ENCODE peak calls at places on chromosomes 2 and 18, in five cellular contexts. I is heart left ventricle, P is astrocyte of the spinal cord, O is COLO829, R is activated T-cell treated with anti-CD3 and anti-CD28 coated beads for 24 hours. V is an unnamed sample.

GRCh38 chr2:38551171-38551570 is 51.6 kb downstream of the HNRNPLL start:
- DNase-seq in I (no peak), P (no peak), O (no peak), R (no peak), V (no peak)

GRCh38 chr2:107687087-107687486 is 139.6 kb upstream of the RGPD4 start:
- DNase-seq in I (no peak), P (no peak), O (no peak), R (no peak), V (no peak)

GRCh38 chr18:79900610-79901570 is 50.6 kb downstream of the SLC66A2 start:
- DNase-seq in I (no peak), P (no peak), O (no peak), R (no peak), V (no peak)

GRCh38 chr2:59236723-59237122 is 995.6 kb upstream of the FANCL start:
- DNase-seq in I (no peak), P (no peak), O (no peak), R (no peak), V (no peak)

GRCh38 chr2:142033393-142033792 is 97.4 kb downstream of the LRP1B start:
- DNase-seq in I (no peak), P (peak; percentile 55), O (no peak), R (no peak), V (no peak)

GRCh38 chr2:44929680-44930273 is 11.7 kb upstream of the SIX3 start:
- DNase-seq in I (no peak), P (no peak), O (no peak), R (no peak), V (no peak)

GRCh38 chr2:65231121-65231520 is 3.5 kb downstream of the ACTR2 start:
- DNase-seq in I (no peak), P (peak; percentile 55), O (no peak), R (no peak), V (no peak)

GRCh38 chr2:133504566-133505505 is 63.4 kb downstream of the NCKAP5 start:
- DNase-seq in I (peak; percentile 46), P (peak; percentile 61), O (no peak), R (no peak), V (no peak)

GRCh38 chr2:77552956-77553355 is 30.8 kb upstream of the LRRTM4 start:
- DNase-seq in I (no peak), P (peak; percentile 4), O (no peak), R (no peak), V (no peak)

GRCh38 chr2:47510745-47511144 is 107.8 kb downstream of the MSH2 start:
- DNase-seq in I (no peak), P (no peak), O (no peak), R (no peak), V (no peak)

GRCh38 chr2:162106146-162106551 is 32.1 kb upstream of the DPP4 start:
- DNase-seq in I (no peak), P (no peak), O (peak; percentile 44), R (no peak), V (no peak)

GRCh38 chr2:43331428-43331827 is 105.0 kb upstream of the ZFP36L2 start:
- DNase-seq in I (peak; percentile 63), P (no peak), O (no peak), R (no peak), V (no peak)

GRCh38 chr2:230924470-230925341 is at the start of gene GPR55:
- DNase-seq in I (no peak), P (no peak), O (peak; percentile 42), R (peak; percentile 74), V (no peak)

GRCh38 chr2:119826370-119826961 is 66.7 kb downstream of the PTPN4 start:
- DNase-seq in I (no peak), P (peak; percentile 26), O (peak; percentile 47), R (no peak), V (no peak)

GRCh38 chr2:69272803-69273471 is 114.1 kb downstream of the GFPT1 start:
- DNase-seq in I (no peak), P (peak; percentile 38), O (no peak), R (no peak), V (no peak)

GRCh38 chr2:29397039-29397438 is 281.8 kb downstream of the CLIP4 start:
- DNase-seq in I (no peak), P (no peak), O (no peak), R (no peak), V (no peak)

GRCh38 chr2:219417374-219417773 is 803 bp upstream of the DES start:
- DNase-seq in I (peak; percentile 79), P (no peak), O (no peak), R (no peak), V (no peak)

GRCh38 chr18:45896452-45896851 is 70.7 kb downstream of the EPG5 start:
- DNase-seq in I (no peak), P (no peak), O (no peak), R (no peak), V (no peak)

GRCh38 chr2:29080886-29081743 is 6.8 kb upstream of the PCARE start:
- DNase-seq in I (no peak), P (no peak), O (no peak), R (no peak), V (no peak)

V was measured in nucleus accumbens.